ENCODE peak calls at places on chromosomes 4 and X, in seven cellular contexts. One of them, this sample, is unnamed.

GRCh38 chr4:164383187-164384181 is 370.4 kb upstream of the SMIM31 start:
- DNase-seq in effector CD4-positive, alpha-beta T cell: no peak
- DNase-seq in GM04504: no peak
- DNase-seq in EH: no peak
- DNase-seq in T-helper 22 cell: no peak
- DNase-seq in AG10803: no peak
- DNase-seq in tibial artery: peak
- DNase-seq in this sample: no peak

GRCh38 chrX:133985164-133986007 is at the start of gene GPC3:
- DNase-seq in effector CD4-positive, alpha-beta T cell: no peak
- DNase-seq in GM04504: no peak
- DNase-seq in EH: peak
- DNase-seq in T-helper 22 cell: peak
- DNase-seq in AG10803: no peak
- DNase-seq in tibial artery: no peak
- DNase-seq in this sample: peak

GRCh38 chrX:17643528-17643927 is 93.8 kb upstream of the SCML1 start:
- DNase-seq in effector CD4-positive, alpha-beta T cell: no peak
- DNase-seq in GM04504: no peak
- DNase-seq in EH: no peak
- DNase-seq in T-helper 22 cell: no peak
- DNase-seq in AG10803: no peak
- DNase-seq in tibial artery: no peak
- DNase-seq in this sample: no peak

GRCh38 chrX:50697691-50698090 is 116.3 kb downstream of the SHROOM4 start:
- DNase-seq in effector CD4-positive, alpha-beta T cell: no peak
- DNase-seq in GM04504: peak
- DNase-seq in EH: peak
- DNase-seq in T-helper 22 cell: no peak
- DNase-seq in AG10803: peak
- DNase-seq in tibial artery: no peak
- DNase-seq in this sample: no peak

GRCh38 chrX:69025802-69026301 is 139.4 kb downstream of the PJA1 start:
- DNase-seq in effector CD4-positive, alpha-beta T cell: no peak
- DNase-seq in GM04504: no peak
- DNase-seq in EH: peak
- DNase-seq in T-helper 22 cell: no peak
- DNase-seq in AG10803: peak
- DNase-seq in tibial artery: no peak
- DNase-seq in this sample: no peak

GRCh38 chrX:100447563-100448397 is 37.7 kb upstream of the PCDH19 start:
- DNase-seq in effector CD4-positive, alpha-beta T cell: peak
- DNase-seq in GM04504: no peak
- DNase-seq in EH: peak
- DNase-seq in T-helper 22 cell: no peak
- DNase-seq in AG10803: peak
- DNase-seq in tibial artery: peak
- DNase-seq in this sample: no peak

GRCh38 chrX:45758319-45758718 is 557.6 kb upstream of the DIPK2B start:
- DNase-seq in effector CD4-positive, alpha-beta T cell: no peak
- DNase-seq in GM04504: peak
- DNase-seq in EH: peak
- DNase-seq in T-helper 22 cell: peak
- DNase-seq in AG10803: peak
- DNase-seq in tibial artery: no peak
- DNase-seq in this sample: no peak

GRCh38 chr4:4673070-4673469 is 131.2 kb upstream of the STX18 start:
- DNase-seq in effector CD4-positive, alpha-beta T cell: no peak
- DNase-seq in GM04504: no peak
- DNase-seq in EH: peak
- DNase-seq in T-helper 22 cell: no peak
- DNase-seq in AG10803: peak
- DNase-seq in tibial artery: no peak
- DNase-seq in this sample: no peak

GRCh38 chrX:120671963-120672362 is 42.1 kb upstream of the C1GALT1C1 start:
- DNase-seq in effector CD4-positive, alpha-beta T cell: no peak
- DNase-seq in GM04504: no peak
- DNase-seq in EH: peak
- DNase-seq in T-helper 22 cell: no peak
- DNase-seq in AG10803: no peak
- DNase-seq in tibial artery: no peak
- DNase-seq in this sample: no peak

GRCh38 chr4:4666693-4667642 is 125.1 kb upstream of the STX18 start:
- DNase-seq in effector CD4-positive, alpha-beta T cell: no peak
- DNase-seq in GM04504: no peak
- DNase-seq in EH: peak
- DNase-seq in T-helper 22 cell: no peak
- DNase-seq in AG10803: peak
- DNase-seq in tibial artery: no peak
- DNase-seq in this sample: no peak

GRCh38 chr4:56184214-56184613 is 203.1 kb downstream of the AASDH start:
- DNase-seq in effector CD4-positive, alpha-beta T cell: no peak
- DNase-seq in GM04504: no peak
- DNase-seq in EH: no peak
- DNase-seq in T-helper 22 cell: no peak
- DNase-seq in AG10803: no peak
- DNase-seq in tibial artery: no peak
- DNase-seq in this sample: no peak

GRCh38 chrX:24241822-24242648 is 71.8 kb downstream of the SUPT20HL2 start:
- DNase-seq in effector CD4-positive, alpha-beta T cell: no peak
- DNase-seq in GM04504: no peak
- DNase-seq in EH: peak
- DNase-seq in T-helper 22 cell: no peak
- DNase-seq in AG10803: peak
- DNase-seq in tibial artery: no peak
- DNase-seq in this sample: no peak

GRCh38 chrX:133523094-133523493 is 107.8 kb upstream of the GPC4 start:
- DNase-seq in effector CD4-positive, alpha-beta T cell: no peak
- DNase-seq in GM04504: no peak
- DNase-seq in EH: no peak
- DNase-seq in T-helper 22 cell: no peak
- DNase-seq in AG10803: peak
- DNase-seq in tibial artery: peak
- DNase-seq in this sample: no peak

This sample was measured in T-helper 1 cell.